ENCODE peak calls at places on chromosomes 12 and 14, in six cellular contexts. H is T1000; D is CD4-positive, CD25-positive, alpha-beta regulatory T cell; A is activated naive CD4-positive, alpha-beta T cell; E is AG10803; O is retinal pigment epithelial cell. W is an unnamed sample.

GRCh38 chr12:115911360-115911759 is 366.1 kb downstream of the MED13L start:
- DNase-seq in A (no peak), E (no peak), H (no peak), O (no peak), D (no peak), W (no peak)

GRCh38 chr12:132719141-132719953 is 8.7 kb downstream of the PGAM5 start:
- DNase-seq in E (no peak), D (no peak), H (no peak), O (no peak), A (no peak), W (no peak)

GRCh38 chr12:132279184-132279889 is 50.1 kb downstream of the GALNT9 start:
- DNase-seq in E (no peak), A (no peak), D (no peak), O (no peak), H (no peak), W (no peak)

GRCh38 chr14:100278702-100279101 is 27.5 kb downstream of the SLC25A29 start:
- DNase-seq in O (no peak), D (no peak), E (peak), H (no peak), A (no peak), W (no peak)

GRCh38 chr14:36056846-36057245 is 119.7 kb downstream of the PTCSC3 start:
- DNase-seq in O (no peak), E (no peak), H (no peak), A (no peak), D (no peak), W (no peak)

GRCh38 chr14:91892918-91893527 is 25.7 kb upstream of the TC2N start:
- DNase-seq in H (no peak), A (no peak), E (no peak), O (no peak), D (no peak), W (peak)

GRCh38 chr14:39219075-39219499 is 14.6 kb upstream of the MIA2 start:
- DNase-seq in A (no peak), O (no peak), H (no peak), E (peak), D (no peak), W (no peak)

GRCh38 chr14:95018845-95019244 is 138.5 kb downstream of the DICER1 start:
- DNase-seq in E (peak), O (no peak), A (no peak), D (no peak), H (no peak), W (no peak)

GRCh38 chr14:58873228-58873953 is 235.6 kb downstream of the DACT1 start:
- DNase-seq in H (no peak), E (no peak), D (no peak), A (no peak), O (no peak), W (no peak)

GRCh38 chr12:116459921-116460666 is 99.1 kb upstream of the MAP1LC3B2 start:
- DNase-seq in D (no peak), A (no peak), H (no peak), E (peak), O (no peak), W (no peak)

GRCh38 chr14:61602733-61603077 is 92.6 kb upstream of the HIF1A start:
- DNase-seq in O (peak), H (no peak), E (no peak), D (no peak), A (no peak), W (no peak)

GRCh38 chr12:105736498-105736897 is 402.3 kb downstream of the NUAK1 start:
- DNase-seq in D (no peak), A (no peak), H (no peak), E (no peak), O (no peak), W (no peak)

GRCh38 chr14:33556382-33557121 is 394.3 kb downstream of the EGLN3 start:
- DNase-seq in D (no peak), E (peak), O (no peak), A (no peak), H (no peak), W (no peak)

GRCh38 chr14:92259613-92260357 is 63.2 kb upstream of the SLC24A4 start:
- DNase-seq in H (no peak), O (no peak), A (no peak), D (no peak), E (no peak), W (no peak)

GRCh38 chr12:69608114-69608513 is 2.6 kb downstream of the LRRC10 start:
- DNase-seq in D (no peak), O (no peak), A (no peak), E (peak), H (no peak), W (no peak)

GRCh38 chr14:100771121-100771800 is 44.6 kb downstream of the DLK1 start:
- DNase-seq in O (no peak), D (no peak), H (no peak), E (no peak), A (no peak), W (no peak)

GRCh38 chr12:64716839-64717455 is 42.3 kb downstream of the GNS start:
- DNase-seq in E (no peak), A (no peak), O (no peak), D (no peak), H (no peak), W (no peak)

GRCh38 chr14:21014761-21015190 is 10.1 kb downstream of the NDRG2 start:
- DNase-seq in O (peak), A (peak), H (peak), D (peak), E (peak), W (peak)

GRCh38 chr12:54173066-54173726 is 15.6 kb downstream of the SMUG1 start:
- DNase-seq in O (no peak), H (peak), E (peak), A (no peak), D (peak), W (peak)

GRCh38 chr12:23756416-23756815 is 193.1 kb downstream of the SOX5 start:
- DNase-seq in A (no peak), D (no peak), E (no peak), O (no peak), H (no peak), W (peak)

GRCh38 chr12:125892276-125892675 is 827.0 kb downstream of the AACS start:
- DNase-seq in A (no peak), E (no peak), O (no peak), D (no peak), H (no peak), W (no peak)

GRCh38 chr12:103786201-103786600 is 54.8 kb downstream of the NT5DC3 start:
- DNase-seq in O (no peak), A (no peak), D (no peak), E (no peak), H (no peak), W (no peak)

GRCh38 chr12:5173511-5174011 is 129.9 kb downstream of the KCNA5 start:
- DNase-seq in A (no peak), D (no peak), E (peak), H (no peak), O (no peak), W (no peak)

GRCh38 chr12:107568718-107569117 is 116.9 kb upstream of the PWP1 start:
- DNase-seq in H (no peak), O (no peak), E (peak), A (no peak), D (no peak), W (no peak)

GRCh38 chr14:102362084-102362483 is 606 bp downstream of the CINP start:
- DNase-seq in O (no peak), D (peak), A (no peak), E (peak), H (no peak), W (no peak)

GRCh38 chr14:76687611-76688372 is 73.5 kb upstream of the VASH1 start:
- DNase-seq in D (no peak), E (no peak), A (no peak), H (no peak), O (no peak), W (peak)

GRCh38 chr12:52097045-52097666 is 17.7 kb downstream of the SMIM41 start:
- DNase-seq in O (no peak), E (no peak), D (no peak), H (no peak), A (no peak), W (no peak)

GRCh38 chr12:96247567-96247962 is 53.4 kb downstream of the ELK3 start:
- DNase-seq in A (no peak), H (no peak), D (no peak), E (no peak), O (no peak), W (no peak)

GRCh38 chr14:103662029-103662428 is 33.0 kb downstream of the KLC1 start:
- DNase-seq in A (no peak), D (no peak), O (no peak), E (no peak), H (no peak), W (no peak)

GRCh38 chr14:99910337-99911268 is 117.4 kb downstream of the EML1 start:
- DNase-seq in H (no peak), A (no peak), E (peak), D (no peak), O (peak), W (no peak)

GRCh38 chr12:124664395-124665111 is 97.1 kb upstream of the NCOR2 start:
- DNase-seq in D (no peak), H (no peak), O (no peak), A (no peak), E (no peak), W (no peak)

GRCh38 chr12:72025524-72025923 is 86.9 kb downstream of the TPH2 start:
- DNase-seq in O (no peak), E (no peak), A (no peak), H (no peak), D (no peak), W (no peak)

GRCh38 chr12:93378373-93379310 is 917 bp downstream of the NUDT4 start:
- DNase-seq in A (peak), H (peak), E (peak), O (no peak), D (peak), W (peak)

GRCh38 chr12:106901276-106901675 is 54.4 kb upstream of the TMEM263 start:
- DNase-seq in E (peak), D (no peak), H (no peak), A (no peak), O (no peak), W (no peak)

W was measured in NCI-H1092 treated with DMSO at 0.1 percent for 48 hours.